ENCODE peak calls at places on chromosomes 12 and 14, in seven cellular contexts. One of them, this sample, is unnamed.

GRCh38 chr12:38898001-38898684 is 7.2 kb downstream of the CPNE8 start:
- DNase-seq in SK-N-SH: no peak
- DNase-seq in K562: no peak
- DNase-seq in HCT116: no peak
- DNase-seq in H1: no peak
- DNase-seq in GM12878: no peak
- DNase-seq in HepG2: no peak
- DNase-seq in this sample: no peak

GRCh38 chr12:130104114-130104513 is 58.1 kb upstream of the FZD10 start:
- DNase-seq in SK-N-SH: no peak
- DNase-seq in K562: no peak
- DNase-seq in HCT116: no peak
- DNase-seq in H1: no peak
- DNase-seq in GM12878: no peak
- DNase-seq in HepG2: no peak
- DNase-seq in this sample: no peak

GRCh38 chr12:19140381-19141236 is 11.1 kb downstream of the PLEKHA5 start:
- DNase-seq in SK-N-SH: no peak
- DNase-seq in K562: no peak
- DNase-seq in HCT116: no peak
- DNase-seq in H1: no peak
- DNase-seq in GM12878: no peak
- DNase-seq in HepG2: no peak
- DNase-seq in this sample: no peak

GRCh38 chr12:21940972-21941521 is at the start of gene ABCC9:
- DNase-seq in SK-N-SH: peak
- DNase-seq in K562: peak
- DNase-seq in HCT116: no peak
- DNase-seq in H1: no peak
- DNase-seq in GM12878: no peak
- DNase-seq in HepG2: no peak
- DNase-seq in this sample: no peak

GRCh38 chr12:2282321-2282720 is 229.5 kb downstream of the CACNA1C start:
- DNase-seq in SK-N-SH: no peak
- DNase-seq in K562: no peak
- DNase-seq in HCT116: no peak
- DNase-seq in H1: no peak
- DNase-seq in GM12878: no peak
- DNase-seq in HepG2: peak
- DNase-seq in this sample: peak

GRCh38 chr12:59940676-59941342 is 345.0 kb downstream of the SLC16A7 start:
- DNase-seq in SK-N-SH: no peak
- DNase-seq in K562: no peak
- DNase-seq in HCT116: no peak
- DNase-seq in H1: no peak
- DNase-seq in GM12878: no peak
- DNase-seq in HepG2: peak
- DNase-seq in this sample: peak

GRCh38 chr12:128570191-128571065 is 253.3 kb downstream of the SLC15A4 start:
- DNase-seq in SK-N-SH: no peak
- DNase-seq in K562: no peak
- DNase-seq in HCT116: no peak
- DNase-seq in H1: no peak
- DNase-seq in GM12878: peak
- DNase-seq in HepG2: no peak
- DNase-seq in this sample: no peak

GRCh38 chr14:71387753-71388152 is 480.5 kb downstream of the PCNX1 start:
- DNase-seq in SK-N-SH: no peak
- DNase-seq in K562: no peak
- DNase-seq in HCT116: no peak
- DNase-seq in H1: no peak
- DNase-seq in GM12878: no peak
- DNase-seq in HepG2: no peak
- DNase-seq in this sample: no peak

GRCh38 chr12:124240493-124240892 is 54.4 kb upstream of the RFLNA start:
- DNase-seq in SK-N-SH: peak
- DNase-seq in K562: peak
- DNase-seq in HCT116: peak
- DNase-seq in H1: no peak
- DNase-seq in GM12878: no peak
- DNase-seq in HepG2: no peak
- DNase-seq in this sample: peak

GRCh38 chr14:21205678-21206581 is 50.1 kb upstream of the OR5AU1 start:
- DNase-seq in SK-N-SH: no peak
- DNase-seq in K562: no peak
- DNase-seq in HCT116: no peak
- DNase-seq in H1: no peak
- DNase-seq in GM12878: no peak
- DNase-seq in HepG2: no peak
- DNase-seq in this sample: no peak

GRCh38 chr12:107594995-107595394 is 90.6 kb upstream of the PWP1 start:
- DNase-seq in SK-N-SH: no peak
- DNase-seq in K562: no peak
- DNase-seq in HCT116: no peak
- DNase-seq in H1: no peak
- DNase-seq in GM12878: no peak
- DNase-seq in HepG2: no peak
- DNase-seq in this sample: no peak

GRCh38 chr12:82857911-82858533 is 171.3 kb downstream of the TMTC2 start:
- DNase-seq in SK-N-SH: no peak
- DNase-seq in K562: no peak
- DNase-seq in HCT116: no peak
- DNase-seq in H1: no peak
- DNase-seq in GM12878: no peak
- DNase-seq in HepG2: no peak
- DNase-seq in this sample: no peak

GRCh38 chr12:47433876-47434275 is 272.0 kb downstream of the RPAP3 start:
- DNase-seq in SK-N-SH: no peak
- DNase-seq in K562: no peak
- DNase-seq in HCT116: no peak
- DNase-seq in H1: no peak
- DNase-seq in GM12878: no peak
- DNase-seq in HepG2: no peak
- DNase-seq in this sample: no peak

GRCh38 chr14:100827751-100828447 is 2.0 kb downstream of the MEG3 start:
- DNase-seq in SK-N-SH: no peak
- DNase-seq in K562: peak
- DNase-seq in HCT116: no peak
- DNase-seq in H1: no peak
- DNase-seq in GM12878: no peak
- DNase-seq in HepG2: no peak
- DNase-seq in this sample: peak

GRCh38 chr14:26128931-26129674 is 468.7 kb downstream of the NOVA1 start:
- DNase-seq in SK-N-SH: no peak
- DNase-seq in K562: no peak
- DNase-seq in HCT116: no peak
- DNase-seq in H1: no peak
- DNase-seq in GM12878: no peak
- DNase-seq in HepG2: no peak
- DNase-seq in this sample: no peak

GRCh38 chr12:5830121-5830520 is 114.9 kb downstream of the ANO2 start:
- DNase-seq in SK-N-SH: no peak
- DNase-seq in K562: no peak
- DNase-seq in HCT116: no peak
- DNase-seq in H1: no peak
- DNase-seq in GM12878: no peak
- DNase-seq in HepG2: no peak
- DNase-seq in this sample: no peak

GRCh38 chr12:46144433-46144832 is 124.4 kb downstream of the SLC38A1 start:
- DNase-seq in SK-N-SH: no peak
- DNase-seq in K562: no peak
- DNase-seq in HCT116: no peak
- DNase-seq in H1: no peak
- DNase-seq in GM12878: no peak
- DNase-seq in HepG2: no peak
- DNase-seq in this sample: no peak

GRCh38 chr14:45135181-45135580 is 549 bp upstream of the FANCM start:
- DNase-seq in SK-N-SH: no peak
- DNase-seq in K562: no peak
- DNase-seq in HCT116: no peak
- DNase-seq in H1: no peak
- DNase-seq in GM12878: no peak
- DNase-seq in HepG2: no peak
- DNase-seq in this sample: peak
- TF ChIP-seq JUND in SK-N-SH: no peak
- TF ChIP-seq JUND in K562: no peak
- TF ChIP-seq JUND in HCT116: no peak
- TF ChIP-seq JUND in H1: no peak
- TF ChIP-seq JUND in GM12878: no peak
- TF ChIP-seq JUND in HepG2: no peak
- TF ChIP-seq JUND in this sample: no peak

GRCh38 chr12:49357099-49357678 is 10.1 kb upstream of the SPATS2 start:
- DNase-seq in SK-N-SH: peak
- DNase-seq in K562: peak
- DNase-seq in HCT116: no peak
- DNase-seq in H1: no peak
- DNase-seq in GM12878: no peak
- DNase-seq in HepG2: no peak
- DNase-seq in this sample: no peak
- TF ChIP-seq JUND in SK-N-SH: no peak
- TF ChIP-seq JUND in K562: no peak
- TF ChIP-seq JUND in HCT116: no peak
- TF ChIP-seq JUND in H1: no peak
- TF ChIP-seq JUND in GM12878: no peak
- TF ChIP-seq JUND in HepG2: no peak
- TF ChIP-seq JUND in this sample: no peak

GRCh38 chr12:15584366-15585041 is 204.7 kb downstream of the EPS8 start:
- DNase-seq in SK-N-SH: peak
- DNase-seq in K562: peak
- DNase-seq in HCT116: peak
- DNase-seq in H1: no peak
- DNase-seq in GM12878: no peak
- DNase-seq in HepG2: peak
- DNase-seq in this sample: no peak
- TF ChIP-seq JUND in SK-N-SH: no peak
- TF ChIP-seq JUND in K562: no peak
- TF ChIP-seq JUND in HCT116: no peak
- TF ChIP-seq JUND in H1: no peak
- TF ChIP-seq JUND in GM12878: no peak
- TF ChIP-seq JUND in HepG2: no peak
- TF ChIP-seq JUND in this sample: no peak

DNA sequence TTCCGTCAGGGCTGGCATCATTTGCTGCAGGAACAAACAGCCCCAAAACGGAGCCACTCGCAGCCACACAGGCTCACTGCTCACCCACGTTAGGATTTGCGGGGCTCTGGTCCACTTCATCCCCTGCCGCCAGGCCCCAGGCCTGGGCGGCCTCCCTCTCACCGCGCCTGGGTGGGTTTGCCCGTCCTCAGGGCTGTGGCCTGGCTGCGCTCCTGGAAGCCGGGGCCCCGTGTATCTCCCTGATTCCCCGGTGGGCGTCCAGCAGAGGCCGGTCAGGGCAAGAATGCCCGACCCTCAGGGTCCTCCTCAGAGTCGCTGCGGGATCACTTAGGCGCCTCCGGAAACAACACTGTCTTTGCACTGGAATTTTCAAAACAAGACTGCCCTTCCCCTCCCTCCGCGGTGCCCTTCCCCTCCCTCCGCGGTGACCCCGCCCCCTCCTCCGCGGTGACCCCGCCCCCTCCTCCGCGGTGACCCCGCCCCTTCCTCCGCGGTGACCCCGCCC is 15.7 kb upstream of the FBRSL1 start:
- DNase-seq in SK-N-SH: peak
- DNase-seq in K562: no peak
- DNase-seq in HCT116: no peak
- DNase-seq in H1: no peak
- DNase-seq in GM12878: no peak
- DNase-seq in HepG2: no peak
- DNase-seq in this sample: peak
- TF ChIP-seq JUND in SK-N-SH: no peak
- TF ChIP-seq JUND in K562: no peak
- TF ChIP-seq JUND in HCT116: no peak
- TF ChIP-seq JUND in H1: no peak
- TF ChIP-seq JUND in GM12878: no peak
- TF ChIP-seq JUND in HepG2: no peak
- TF ChIP-seq JUND in this sample: no peak

GRCh38 chr12:116200812-116201211 is 76.7 kb downstream of the MED13L start:
- DNase-seq in SK-N-SH: no peak
- DNase-seq in K562: peak
- DNase-seq in HCT116: no peak
- DNase-seq in H1: no peak
- DNase-seq in GM12878: no peak
- DNase-seq in HepG2: no peak
- DNase-seq in this sample: no peak

GRCh38 chr12:116199160-116199559 is 78.3 kb downstream of the MED13L start:
- DNase-seq in SK-N-SH: no peak
- DNase-seq in K562: no peak
- DNase-seq in HCT116: no peak
- DNase-seq in H1: no peak
- DNase-seq in GM12878: no peak
- DNase-seq in HepG2: no peak
- DNase-seq in this sample: no peak

GRCh38 chr12:116196226-116196625 is 81.3 kb downstream of the MED13L start:
- DNase-seq in SK-N-SH: no peak
- DNase-seq in K562: peak
- DNase-seq in HCT116: no peak
- DNase-seq in H1: no peak
- DNase-seq in GM12878: no peak
- DNase-seq in HepG2: no peak
- DNase-seq in this sample: no peak

GRCh38 chr12:116194935-116195431 is 82.5 kb downstream of the MED13L start:
- DNase-seq in SK-N-SH: no peak
- DNase-seq in K562: peak
- DNase-seq in HCT116: no peak
- DNase-seq in H1: no peak
- DNase-seq in GM12878: peak
- DNase-seq in HepG2: no peak
- DNase-seq in this sample: no peak

GRCh38 chr12:116196752-116197718 is 80.5 kb downstream of the MED13L start:
- DNase-seq in SK-N-SH: peak
- DNase-seq in K562: peak
- DNase-seq in HCT116: no peak
- DNase-seq in H1: no peak
- DNase-seq in GM12878: no peak
- DNase-seq in HepG2: no peak
- DNase-seq in this sample: no peak
- TF ChIP-seq JUND in SK-N-SH: no peak
- TF ChIP-seq JUND in K562: peak
- TF ChIP-seq JUND in HCT116: no peak
- TF ChIP-seq JUND in H1: no peak
- TF ChIP-seq JUND in GM12878: no peak
- TF ChIP-seq JUND in HepG2: no peak
- TF ChIP-seq JUND in this sample: no peak

GRCh38 chr12:126930234-126930633 is 1336.7 kb upstream of the TMEM132C start:
- DNase-seq in SK-N-SH: no peak
- DNase-seq in K562: no peak
- DNase-seq in HCT116: no peak
- DNase-seq in H1: no peak
- DNase-seq in GM12878: no peak
- DNase-seq in HepG2: no peak
- DNase-seq in this sample: no peak
- TF ChIP-seq JUND in SK-N-SH: no peak
- TF ChIP-seq JUND in K562: no peak
- TF ChIP-seq JUND in HCT116: no peak
- TF ChIP-seq JUND in H1: no peak
- TF ChIP-seq JUND in GM12878: no peak
- TF ChIP-seq JUND in HepG2: no peak
- TF ChIP-seq JUND in this sample: no peak

This sample was measured in T47D.